ENCODE peak calls at places on chromosomes 3 and 15, in nine cellular contexts. T is adrenal gland, H is lower lobe of right lung, Z is neural progenitor cell, L is colonic mucosa, Q is H1, J is endothelial cell of umbilical vein, V is uterus, B is cardiac muscle cell. X is an unnamed sample. For H3K4me1, the result is how much of the 10 kb centered on the place peaks cover.

GRCh38 chr3:156843071-156843808 is 17.1 kb downstream of the LEKR1 start:
- DNase-seq in L (no peak), B (no peak), Q (no peak), H (no peak), V (no peak), J (peak), T (no peak), Z (no peak), X (no peak)

GRCh38 chr3:160319322-160319721 is 79.7 kb downstream of the IFT80 start:
- DNase-seq in T (no peak), Q (no peak), H (no peak), L (no peak), Z (no peak), V (no peak), J (no peak), B (no peak), X (no peak)

GRCh38 chr15:101024111-101024695 is 105.0 kb downstream of the LRRK1 start:
- DNase-seq in Z (no peak), V (peak), T (no peak), J (no peak), B (no peak), L (peak), Q (no peak), H (no peak), X (no peak)

GRCh38 chr15:50908209-50909043 is at the start of gene AP4E1:
- DNase-seq in T (peak), V (peak), Q (peak), J (peak), L (peak), Z (peak), H (peak), B (peak), X (peak)

GRCh38 chr3:89762360-89762759 is 654.9 kb downstream of the EPHA3 start:
- DNase-seq in J (no peak), L (no peak), Q (no peak), B (no peak), V (no peak), T (no peak), H (no peak), Z (no peak), X (no peak)

GRCh38 chr15:90619468-90619867 is 89.7 kb downstream of the CRTC3 start:
- DNase-seq in V (no peak), H (no peak), J (no peak), Z (no peak), T (no peak), B (no peak), L (no peak), Q (no peak), X (no peak)

GRCh38 chr3:54374214-54374855 is 252.0 kb downstream of the CACNA2D3 start:
- DNase-seq in H (no peak), T (peak), B (peak), J (no peak), L (peak), Q (peak), Z (peak), V (no peak), X (no peak)

GRCh38 chr3:48301814-48302194 is 31.7 kb downstream of the SPINK8 start:
- DNase-seq in B (no peak), Z (no peak), T (peak), H (peak), L (peak), J (no peak), V (no peak), Q (no peak), X (no peak)

GRCh38 chr3:17489139-17489538 is 253.3 kb downstream of the TBC1D5 start:
- DNase-seq in T (no peak), H (no peak), B (no peak), J (no peak), Q (no peak), V (no peak), L (no peak), Z (no peak), X (no peak)

GRCh38 chr15:84944311-84944710 is 37.3 kb upstream of the PDE8A start:
- DNase-seq in J (no peak), L (no peak), Q (no peak), V (no peak), B (peak), T (no peak), H (no peak), Z (no peak), X (no peak)

GRCh38 chr15:51750942-51751686 is at the start of gene TMOD2:
- DNase-seq in Z (peak), B (peak), V (peak), Q (peak), J (no peak), T (peak), L (peak), H (peak), X (no peak)

GRCh38 chr15:63759752-63760151 is 74.0 kb downstream of the HERC1 start:
- DNase-seq in Q (no peak), L (no peak), B (no peak), J (no peak), Z (peak), T (no peak), V (no peak), H (no peak), X (no peak)

GRCh38 chr15:40445411-40446055 is 4.8 kb downstream of the BAHD1 start:
- DNase-seq in B (no peak), L (no peak), H (no peak), V (no peak), J (no peak), T (no peak), Z (no peak), Q (no peak), X (no peak)

GRCh38 chr3:49263490-49263889 is 13.5 kb downstream of the C3orf62 start:
- DNase-seq in V (peak), Z (no peak), L (no peak), B (no peak), T (peak), H (no peak), J (no peak), Q (no peak), X (no peak)

GRCh38 chr15:70495988-70496387 is 267.4 kb downstream of the UACA start:
- DNase-seq in V (no peak), Q (no peak), B (no peak), J (no peak), H (no peak), T (no peak), L (no peak), Z (no peak), X (no peak)

GRCh38 chr15:92322566-92323355 is 70.9 kb upstream of the ST8SIA2 start:
- DNase-seq in H (no peak), L (no peak), B (no peak), T (no peak), Q (no peak), V (no peak), J (no peak), Z (no peak), X (no peak)

GRCh38 chr15:76753771-76754170 is 151.4 kb downstream of the SCAPER start:
- DNase-seq in J (peak), H (no peak), B (no peak), V (no peak), Z (no peak), Q (no peak), L (no peak), T (no peak), X (no peak)

GRCh38 chr3:39485547-39485946 is 18.1 kb downstream of the MOBP start:
- DNase-seq in Z (no peak), V (no peak), J (no peak), Q (no peak), L (no peak), H (no peak), B (no peak), T (no peak), X (no peak)

GRCh38 chr15:93245616-93246122 is 156.7 kb upstream of the RGMA start:
- DNase-seq in V (peak), Q (no peak), B (no peak), Z (no peak), H (no peak), L (no peak), T (no peak), J (no peak), X (no peak)

GRCh38 chr3:128413413-128414205 is 53.1 kb downstream of the DNAJB8 start:
- DNase-seq in J (no peak), Z (no peak), T (no peak), L (no peak), B (no peak), H (no peak), Q (no peak), V (no peak), X (no peak)

GRCh38 chr3:38008971-38009580 is 18.5 kb downstream of the VILL start:
- DNase-seq in J (no peak), B (no peak), Q (no peak), H (peak), L (no peak), Z (no peak), T (no peak), V (no peak), X (no peak)

GRCh38 chr3:37969601-37970100 is 20.9 kb upstream of the VILL start:
- DNase-seq in B (no peak), H (no peak), Q (no peak), J (no peak), Z (no peak), V (no peak), T (no peak), L (no peak), X (no peak)

GRCh38 chr3:108461641-108462040 is 48.8 kb downstream of the MYH15 start:
- DNase-seq in Z (no peak), T (no peak), Q (no peak), V (no peak), B (no peak), L (no peak), J (no peak), H (no peak), X (no peak)

GRCh38 chr3:113261996-113262665 is 50.8 kb downstream of the BOC start:
- DNase-seq in T (no peak), L (no peak), Z (no peak), H (no peak), J (no peak), V (peak), B (no peak), Q (no peak), X (no peak)

GRCh38 chr3:84965141-84965540 is 6.4 kb downstream of the CADM2 start:
- DNase-seq in Q (peak), H (no peak), V (no peak), L (no peak), J (no peak), Z (peak), B (peak), T (no peak), X (no peak)
- TF ChIP-seq CTCF in Q (peak), H (no peak), V (no peak), L (no peak), J (no peak), Z (no peak), B (no peak), T (no peak), X (peak)

DNA sequence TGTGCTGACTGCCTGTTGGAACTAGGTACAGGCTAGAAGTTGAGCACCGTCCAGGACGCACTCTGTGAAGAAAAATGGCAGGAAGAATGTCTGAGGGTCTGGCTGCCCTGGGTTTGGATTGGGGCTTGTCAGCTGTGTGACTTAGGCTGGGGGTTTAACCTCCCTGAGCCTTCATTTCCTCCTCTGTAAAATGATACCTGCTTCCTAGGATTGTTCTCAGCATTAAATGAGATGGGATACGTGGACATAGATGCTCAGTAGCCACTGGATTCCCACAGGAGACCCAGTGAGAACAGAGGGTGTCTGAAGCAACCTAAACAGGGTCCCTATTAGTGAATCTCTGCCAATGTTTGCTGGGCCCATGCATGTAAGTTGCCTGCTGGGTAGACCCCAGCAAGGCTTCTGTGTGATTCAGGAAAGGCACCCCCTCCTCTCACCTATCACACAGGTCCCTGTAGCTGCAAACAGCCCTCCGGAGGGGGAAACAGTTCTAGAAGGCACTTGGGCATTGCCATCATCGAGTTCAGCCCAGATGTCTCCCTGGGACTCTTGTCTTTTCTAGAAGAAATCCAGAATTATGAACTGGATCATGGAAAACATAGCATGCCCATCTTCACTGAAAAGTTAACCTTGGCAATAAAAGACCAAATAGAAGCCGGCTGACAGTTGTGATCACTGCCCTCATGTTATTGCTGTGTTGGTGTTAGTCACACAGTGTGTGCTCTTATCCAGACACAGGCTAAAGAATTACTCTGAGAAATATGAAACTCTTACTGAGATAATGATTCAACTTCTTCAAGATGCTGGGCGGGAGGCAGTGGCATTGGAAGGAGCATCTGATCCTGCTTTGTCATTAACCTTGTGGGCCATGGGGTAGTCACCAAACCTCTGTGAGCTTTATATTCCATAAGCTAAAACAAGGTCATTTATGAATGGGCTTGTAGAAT is 64.5 kb downstream of the SMAD6 start:
- DNase-seq in V (no peak), T (no peak), J (no peak), L (no peak), Q (no peak), Z (no peak), B (no peak), H (no peak), X (no peak)
- H3K4me1 ChIP-seq in V (under half), T (under half), J (half or more), L (under half), Q (under half), Z (under half), B (half or more), H (half or more), X (half or more)

DNA sequence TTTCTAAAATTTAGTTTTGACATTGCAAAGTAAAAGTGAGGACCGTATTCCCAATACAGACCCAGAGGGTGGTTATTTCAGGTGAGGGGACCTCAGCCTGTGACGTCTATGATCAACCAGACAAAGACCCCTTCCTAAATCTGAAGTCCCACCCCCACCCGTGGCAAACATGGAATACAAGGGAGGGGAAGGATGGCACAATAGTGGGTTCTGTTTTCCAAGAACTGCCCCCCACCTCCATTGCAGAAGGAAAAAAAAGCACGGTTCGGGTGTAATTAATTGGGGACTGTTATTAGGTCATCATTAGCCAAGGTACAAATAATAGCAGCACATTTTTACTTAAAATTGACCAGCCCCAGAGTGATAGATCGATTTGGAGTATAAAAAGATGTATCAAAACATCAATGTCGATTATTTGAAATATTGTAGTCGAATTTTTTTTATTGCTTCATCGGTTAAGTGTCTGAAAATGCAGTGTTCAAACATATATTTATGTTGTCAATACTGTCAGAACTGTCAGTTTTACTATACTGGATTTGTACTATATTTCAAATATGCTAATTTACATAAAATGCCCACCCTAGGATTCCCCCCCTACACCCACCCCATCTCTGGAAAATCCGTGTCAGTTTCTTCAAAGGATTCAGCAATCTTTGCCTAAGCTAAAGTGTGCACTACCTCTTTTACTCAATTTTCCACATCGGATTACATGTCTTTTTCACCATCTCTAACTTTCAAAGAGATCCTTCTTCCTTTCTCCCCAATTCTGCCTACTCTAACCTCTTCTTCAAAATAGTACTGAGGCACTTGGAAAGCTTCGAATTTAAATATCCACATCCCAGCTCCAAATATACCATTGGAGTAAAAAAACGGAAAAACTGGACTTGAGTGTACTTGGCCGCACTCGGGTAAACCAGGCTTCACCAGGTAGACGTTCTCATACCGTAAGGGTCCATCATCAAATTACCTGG is 7.7 kb upstream of the MEIS2 start:
- DNase-seq in T (no peak), L (no peak), Z (no peak), Q (no peak), H (no peak), J (no peak), V (no peak), B (no peak), X (no peak)
- H3K4me3 ChIP-seq in T (no peak), L (no peak), Z (peak), Q (no peak), H (no peak), J (no peak), V (peak), B (peak), X (no peak)

DNA sequence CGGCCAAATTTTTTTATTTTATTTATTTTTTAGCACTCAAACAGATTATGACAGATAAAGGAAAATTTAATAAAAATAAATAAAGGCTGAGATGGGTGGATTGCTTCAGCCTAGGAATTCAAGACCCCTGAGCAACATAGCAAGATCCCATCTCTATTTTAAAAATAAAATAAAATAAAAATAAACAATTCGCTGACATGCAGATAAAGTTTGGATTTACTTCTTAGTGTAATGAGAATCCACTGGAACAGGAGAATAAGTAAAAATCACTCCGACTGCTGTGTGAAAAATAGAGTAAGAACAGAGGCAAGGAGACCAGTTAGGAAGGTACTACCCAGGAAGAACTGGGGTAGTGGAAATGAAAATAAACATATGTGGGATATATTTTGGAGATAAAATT is 5.6 kb downstream of the PIK3CB start:
- DNase-seq in T (no peak), H (no peak), Z (no peak), V (no peak), B (no peak), L (no peak), J (no peak), Q (no peak), X (no peak)
- TF ChIP-seq CTCF in T (no peak), H (no peak), Z (no peak), V (no peak), B (no peak), L (no peak), J (no peak), Q (no peak), X (no peak)

DNA sequence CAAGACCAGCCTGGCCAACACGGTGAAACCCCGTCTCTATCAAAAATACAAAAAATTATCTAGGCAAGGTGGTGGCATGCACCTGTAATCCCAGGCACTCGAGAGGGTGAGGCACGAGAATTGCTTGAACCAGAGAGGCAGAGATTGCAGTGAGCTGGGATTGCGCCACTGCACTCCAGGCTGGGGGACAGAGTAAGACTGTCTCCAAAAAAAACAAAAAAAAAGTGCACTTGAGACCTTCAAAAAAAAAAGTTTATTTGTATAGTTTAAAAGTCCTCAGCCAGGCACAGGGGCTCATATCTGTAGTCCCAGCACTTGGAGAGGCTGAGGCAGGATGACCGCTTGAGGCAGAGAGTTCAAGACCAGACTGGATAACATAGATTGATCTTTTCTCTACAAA is 2.1 kb downstream of the PBRM1 start:
- DNase-seq in H (peak), L (no peak), Z (no peak), B (no peak), J (no peak), V (no peak), T (no peak), Q (no peak), X (no peak)
- H3K4me1 ChIP-seq in H (half or more), L (under half), Z (under half), B (under half), J (under half), V (under half), T (half or more), Q (under half), X (under half)

GRCh38 chr3:193915613-193916012 is 220.3 kb upstream of the HES1 start:
- DNase-seq in B (no peak), T (no peak), H (no peak), Z (no peak), L (no peak), V (no peak), Q (no peak), J (no peak), X (no peak)
- H3K4me3 ChIP-seq in B (no peak), T (no peak), H (no peak), Z (no peak), L (no peak), V (no peak), Q (no peak), J (no peak), X (no peak)

GRCh38 chr15:47711654-47712053 is 5.7 kb upstream of the SEMA6D start:
- DNase-seq in B (no peak), Q (no peak), V (no peak), H (no peak), J (peak), L (no peak), Z (peak), T (no peak), X (no peak)
- TF ChIP-seq CTCF in B (peak), Q (peak), V (peak), H (peak), J (peak), L (peak), Z (peak), T (no peak), X (peak)

GRCh38 chr3:124998247-124998630 is 57.6 kb downstream of the HEG1 start:
- DNase-seq in Z (no peak), B (no peak), Q (no peak), J (no peak), L (no peak), H (no peak), V (no peak), T (no peak), X (no peak)
- H3K4me1 ChIP-seq in Z (half or more), B (under half), Q (under half), J (under half), L (under half), H (half or more), V (under half), T (under half), X (under half)

X was measured in Panc1.